ENCODE peak calls at places on chromosomes 2 and 18, in nine cellular contexts. L is AG04450, J is OCI-LY7, Q is coronary artery, I is suprapubic skin, U is testis, P is progenitor cell of endocrine pancreas, T is fibroblast of pulmonary artery, X is fibroblast of the aortic adventitia. Y is an unnamed sample.

GRCh38 chr18:70464343-70465114 is 175.7 kb downstream of the SOCS6 start:
- DNase-seq in L (no peak), J (no peak), Q (peak; percentile 76), I (peak; percentile 77), U (peak; percentile 87), P (peak; percentile 37), T (peak; percentile 73), X (peak; percentile 49), Y (peak; percentile 74)

GRCh38 chr2:196925445-196925767 is 1.1 kb downstream of the PGAP1 start:
- DNase-seq in L (no peak), J (no peak), Q (no peak), I (no peak), U (no peak), P (no peak), T (no peak), X (no peak), Y (no peak)

GRCh38 chr2:46326231-46326980 is 29.2 kb downstream of the EPAS1 start:
- DNase-seq in L (no peak), J (no peak), Q (no peak), I (no peak), U (no peak), P (no peak), T (peak; percentile 77), X (peak; percentile 41), Y (peak; percentile 95)

GRCh38 chr2:14148186-14148585 is 484.3 kb upstream of the LRATD1 start:
- DNase-seq in L (no peak), J (no peak), Q (no peak), I (no peak), U (no peak), P (no peak), T (peak; percentile 5), X (no peak), Y (peak; percentile 59)

GRCh38 chr2:181125364-181125763 is 145.0 kb downstream of the UBE2E3 start:
- DNase-seq in L (no peak), J (no peak), Q (no peak), I (no peak), U (no peak), P (no peak), T (no peak), X (no peak), Y (no peak)

GRCh38 chr18:75360206-75360605 is 67.3 kb downstream of the SMIM21 start:
- DNase-seq in L (no peak), J (no peak), Q (no peak), I (no peak), U (peak; percentile 84), P (no peak), T (no peak), X (no peak), Y (no peak)

GRCh38 chr18:48321121-48321520 is 88.1 kb downstream of the ZBTB7C start:
- DNase-seq in L (no peak), J (no peak), Q (no peak), I (no peak), U (no peak), P (no peak), T (no peak), X (no peak), Y (no peak)

GRCh38 chr18:74567805-74568204 is 29.9 kb upstream of the ZNF407 start:
- DNase-seq in L (no peak), J (no peak), Q (no peak), I (no peak), U (no peak), P (no peak), T (no peak), X (no peak), Y (no peak)

GRCh38 chr2:132703396-132703795 is 33.4 kb upstream of the LYPD1 start:
- DNase-seq in L (peak; percentile 41), J (no peak), Q (no peak), I (no peak), U (no peak), P (no peak), T (peak; percentile 23), X (peak; percentile 59), Y (no peak)

GRCh38 chr18:44213288-44213687 is 467.4 kb upstream of the SETBP1 start:
- DNase-seq in L (no peak), J (no peak), Q (no peak), I (no peak), U (no peak), P (no peak), T (no peak), X (no peak), Y (no peak)

GRCh38 chr2:63805412-63805811 is 36.3 kb upstream of the UGP2 start:
- DNase-seq in L (no peak), J (no peak), Q (no peak), I (no peak), U (no peak), P (no peak), T (no peak), X (no peak), Y (no peak)

GRCh38 chr18:25089470-25089869 is 262.5 kb downstream of the ZNF521 start:
- DNase-seq in L (no peak), J (no peak), Q (no peak), I (no peak), U (no peak), P (no peak), T (no peak), X (no peak), Y (no peak)

GRCh38 chr18:27608742-27609141 is 423.6 kb upstream of the CHST9 start:
- DNase-seq in L (no peak), J (peak; percentile 6), Q (no peak), I (no peak), U (no peak), P (no peak), T (no peak), X (no peak), Y (peak; percentile 37)
- TF ChIP-seq CTCF in L (no peak), J (peak; percentile 79), Q (no peak), I (peak; percentile 20), U (peak; percentile 24), P (peak; percentile 44), T (peak; percentile 55), X (peak; percentile 31), Y (peak; percentile 54)

GRCh38 chr2:162798407-162798806 is 40.2 kb downstream of the KCNH7 start:
- DNase-seq in L (no peak), J (no peak), Q (no peak), I (no peak), U (no peak), P (no peak), T (no peak), X (no peak), Y (no peak)

GRCh38 chr2:162795312-162795711 is 43.3 kb downstream of the KCNH7 start:
- DNase-seq in L (no peak), J (no peak), Q (no peak), I (no peak), U (no peak), P (no peak), T (no peak), X (no peak), Y (peak; percentile 6)
- TF ChIP-seq CTCF in L (no peak), J (no peak), Q (no peak), I (no peak), U (no peak), P (no peak), T (no peak), X (no peak), Y (no peak)

DNA sequence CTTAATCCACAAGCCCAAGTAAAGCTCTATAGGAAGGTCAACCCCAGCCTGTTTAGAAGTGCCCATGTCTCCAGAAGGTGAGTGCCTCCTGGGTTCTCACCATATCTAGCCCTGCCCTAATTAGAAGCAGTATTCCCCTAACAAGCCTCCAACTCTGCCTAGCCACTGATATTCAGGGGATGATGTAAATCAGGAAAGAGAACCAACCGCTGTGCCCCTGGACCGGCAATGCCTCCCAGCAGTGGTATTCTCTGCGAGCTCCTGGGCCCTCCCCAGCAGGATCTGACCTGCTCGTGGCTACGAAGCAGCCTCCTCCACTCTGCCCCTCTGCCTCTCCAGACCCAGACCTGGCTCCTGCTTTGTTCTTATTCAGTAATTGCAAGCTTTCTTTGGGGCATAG is 12.2 kb downstream of the MREG start:
- DNase-seq in L (no peak), J (no peak), Q (no peak), I (no peak), U (no peak), P (no peak), T (no peak), X (no peak), Y (no peak)
- TF ChIP-seq CTCF in L (no peak), J (no peak), Q (no peak), I (no peak), U (no peak), P (no peak), T (no peak), X (no peak), Y (no peak)

DNA sequence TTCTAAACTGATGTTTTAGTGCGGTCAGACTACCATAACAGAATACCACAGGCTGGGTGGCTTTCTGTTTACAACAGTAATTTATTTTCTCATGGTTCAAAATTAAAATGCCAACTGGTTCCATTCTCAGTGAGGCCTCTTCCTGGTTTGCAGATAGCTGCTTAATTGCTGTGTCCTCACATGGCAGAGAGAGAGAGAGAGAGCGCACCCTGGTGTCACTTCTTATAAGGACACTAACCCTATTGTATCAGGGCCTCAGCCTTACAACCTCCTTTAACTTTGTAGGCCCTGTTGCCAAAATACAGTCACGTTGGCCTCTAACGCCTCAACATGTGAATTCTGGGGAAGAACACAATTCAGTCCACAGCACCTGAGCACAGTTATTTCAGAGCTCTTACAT is 37.5 kb upstream of the ZNF385B start:
- DNase-seq in L (no peak), J (peak; percentile 92), Q (no peak), I (no peak), U (peak; percentile 45), P (no peak), T (peak; percentile 37), X (peak; percentile 37), Y (peak; percentile 61)
- TF ChIP-seq CTCF in L (peak; percentile 26), J (peak; percentile 94), Q (no peak), I (no peak), U (no peak), P (peak; percentile 39), T (peak; percentile 44), X (peak; percentile 32), Y (peak; percentile 12)

DNA sequence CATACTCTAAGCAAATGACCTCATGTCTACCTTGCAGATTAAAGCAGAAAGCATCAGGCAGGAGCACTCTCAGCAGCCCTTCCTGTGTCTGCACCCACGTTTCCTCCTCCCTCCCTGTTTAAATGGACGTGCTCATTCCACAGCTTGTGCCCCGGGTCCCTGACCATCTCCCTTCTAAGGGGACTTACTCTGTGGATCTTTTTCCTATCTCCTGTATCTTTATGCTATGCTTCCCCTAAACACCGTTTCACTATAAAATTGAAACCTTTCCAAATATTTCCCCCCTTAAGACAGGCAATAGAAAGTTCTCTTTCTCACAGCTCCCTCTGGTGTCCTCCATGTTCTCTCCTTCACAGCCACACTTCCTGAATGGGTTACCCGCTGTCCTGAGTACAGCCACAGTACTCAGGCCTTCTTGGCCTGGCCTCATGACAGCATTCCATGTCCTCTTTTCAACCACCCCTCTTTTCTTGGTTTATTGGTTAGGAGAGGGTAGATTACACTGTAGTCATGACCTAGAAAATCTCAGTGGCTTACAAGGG is 41.1 kb downstream of the TMEM185B start:
- DNase-seq in L (no peak), J (peak; percentile 55), Q (no peak), I (no peak), U (no peak), P (no peak), T (no peak), X (no peak), Y (no peak)
- TF ChIP-seq CTCF in L (no peak), J (peak; percentile 65), Q (no peak), I (no peak), U (no peak), P (no peak), T (no peak), X (no peak), Y (no peak)

DNA sequence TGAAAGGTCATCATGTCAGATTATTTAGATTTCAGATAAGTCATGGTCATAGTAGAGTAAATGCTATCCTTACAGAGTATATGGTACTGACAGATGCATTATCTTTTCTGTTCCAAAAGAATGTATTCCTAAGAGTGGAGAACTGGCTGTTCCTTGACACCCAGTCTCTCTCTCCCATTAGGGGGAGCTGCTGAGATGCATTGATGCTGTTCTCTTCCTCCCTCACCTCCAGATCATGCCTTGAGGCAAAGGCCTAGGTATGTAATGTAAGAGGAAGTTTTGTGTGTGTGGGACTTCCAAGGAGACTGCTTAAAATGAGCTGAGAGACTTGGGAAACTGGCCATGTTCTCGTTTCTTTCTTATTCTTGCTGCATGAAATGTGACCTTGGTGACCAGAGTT is 979.5 kb upstream of the CELF4 start:
- DNase-seq in L (no peak), J (no peak), Q (no peak), I (no peak), U (peak; percentile 55), P (no peak), T (peak; percentile 2), X (no peak), Y (peak; percentile 81)
- TF ChIP-seq CTCF in L (no peak), J (peak; percentile 34), Q (no peak), I (no peak), U (peak; percentile 22), P (peak; percentile 44), T (peak; percentile 19), X (no peak), Y (peak; percentile 34)